ENCODE peak calls at places on chromosomes 4 and X, in eight cellular contexts. N is A549, Z is suprapubic skin, Q is transverse colon, H is K562, O is ovary, T is stomach, L is HepG2. B is an unnamed sample.
A peak's percentile ranks its signal among the peaks of the same experiment; 100 is the strongest.

GRCh38 chr4:90095000-90095399 is 32.2 kb upstream of the CCSER1 start:
- DNase-seq in N (no peak), Z (no peak), Q (no peak), H (no peak), O (no peak), T (no peak), L (no peak), B (no peak)

GRCh38 chrX:31435592-31435991 is 363.8 kb upstream of the FTHL17 start:
- DNase-seq in N (no peak), Z (no peak), Q (peak; percentile 70), H (no peak), O (no peak), T (no peak), L (no peak), B (no peak)

GRCh38 chrX:132592880-132593279 is 104.0 kb upstream of the MBNL3 start:
- DNase-seq in N (no peak), Z (no peak), Q (no peak), H (no peak), O (no peak), T (no peak), L (peak; percentile 39), B (no peak)

GRCh38 chr4:106614446-106614845 is 245.9 kb upstream of the GIMD1 start:
- DNase-seq in N (no peak), Z (no peak), Q (no peak), H (no peak), O (no peak), T (no peak), L (peak; percentile 5), B (no peak)

GRCh38 chr4:80173841-80174240 is 23.5 kb upstream of the PRDM8 start:
- DNase-seq in N (no peak), Z (no peak), Q (no peak), H (no peak), O (no peak), T (no peak), L (no peak), B (no peak)

GRCh38 chrX:140525448-140525847 is 20.6 kb upstream of the SOX3 start:
- DNase-seq in N (no peak), Z (no peak), Q (no peak), H (no peak), O (no peak), T (no peak), L (no peak), B (no peak)

GRCh38 chr4:184804621-184805020 is 21.1 kb downstream of the ACSL1 start:
- DNase-seq in N (no peak), Z (no peak), Q (no peak), H (no peak), O (no peak), T (no peak), L (no peak), B (no peak)

GRCh38 chr4:113436360-113436759 is 325.2 kb downstream of the CAMK2D start:
- DNase-seq in N (no peak), Z (no peak), Q (no peak), H (no peak), O (peak; percentile 21), T (no peak), L (no peak), B (no peak)

GRCh38 chr4:4721636-4722035 is 137.8 kb upstream of the MSX1 start:
- DNase-seq in N (no peak), Z (no peak), Q (no peak), H (no peak), O (no peak), T (no peak), L (no peak), B (no peak)

GRCh38 chrX:112877771-112878173 is 37.1 kb upstream of the AMOT start:
- DNase-seq in N (no peak), Z (no peak), Q (no peak), H (no peak), O (no peak), T (no peak), L (no peak), B (no peak)

GRCh38 chr4:46432923-46433322 is 43.0 kb upstream of the GABRA2 start:
- DNase-seq in N (no peak), Z (no peak), Q (no peak), H (no peak), O (no peak), T (no peak), L (no peak), B (no peak)

GRCh38 chr4:152118108-152118507 is 357.3 kb upstream of the GATB start:
- DNase-seq in N (no peak), Z (no peak), Q (no peak), H (no peak), O (no peak), T (no peak), L (no peak), B (no peak)

GRCh38 chr4:80058740-80059139 is 14.3 kb downstream of the ANTXR2 start:
- DNase-seq in N (no peak), Z (no peak), Q (no peak), H (peak; percentile 63), O (no peak), T (no peak), L (no peak), B (no peak)

GRCh38 chrX:11267311-11267910 is 25.8 kb upstream of the AMELX start:
- DNase-seq in N (no peak), Z (no peak), Q (no peak), H (no peak), O (no peak), T (no peak), L (peak; percentile 0), B (no peak)

GRCh38 chrX:125681507-125681906 is 361.8 kb downstream of the TEX13C start:
- DNase-seq in N (no peak), Z (no peak), Q (no peak), H (no peak), O (no peak), T (no peak), L (no peak), B (no peak)

GRCh38 chr4:173917255-173917960 is 366.1 kb downstream of the FBXO8 start:
- DNase-seq in N (no peak), Z (no peak), Q (no peak), H (no peak), O (no peak), T (no peak), L (no peak), B (no peak)

GRCh38 chr4:6113641-6114040 is 86.7 kb downstream of the JAKMIP1 start:
- DNase-seq in N (no peak), Z (no peak), Q (no peak), H (no peak), O (no peak), T (peak; percentile 15), L (no peak), B (no peak)

GRCh38 chrX:54818221-54818620 is 10.7 kb downstream of the MAGED2 start:
- DNase-seq in N (no peak), Z (no peak), Q (no peak), H (no peak), O (no peak), T (no peak), L (no peak), B (no peak)

GRCh38 chr4:80538276-80538926 is 202.9 kb downstream of the CFAP299 start:
- DNase-seq in N (no peak), Z (no peak), Q (no peak), H (no peak), O (no peak), T (no peak), L (no peak), B (no peak)

GRCh38 chr4:128573781-128574508 is 235.6 kb upstream of the JADE1 start:
- DNase-seq in N (peak; percentile 83), Z (no peak), Q (no peak), H (no peak), O (no peak), T (no peak), L (peak; percentile 70), B (no peak)

GRCh38 chrX:17860811-17861495 is at the start of gene RAI2:
- DNase-seq in N (no peak), Z (peak; percentile 68), Q (peak; percentile 22), H (peak; percentile 8), O (peak; percentile 64), T (peak; percentile 59), L (no peak), B (peak; percentile 72)

GRCh38 chr4:25159837-25160713 is at the start of gene SEPSECS:
- DNase-seq in N (peak; percentile 65), Z (peak; percentile 99), Q (peak; percentile 99), H (peak; percentile 98), O (peak; percentile 99), T (peak; percentile 99), L (peak; percentile 97), B (peak; percentile 99)
- TF ChIP-seq POLR2A in N (peak; percentile 62), Z (peak; percentile 34), Q (peak; percentile 94), H (peak; percentile 96), O (peak; percentile 57), T (no peak), L (peak; percentile 81), B (peak; percentile 79)

GRCh38 chr4:52269761-52270160 is 218.7 kb downstream of the SPATA18 start:
- DNase-seq in N (no peak), Z (no peak), Q (no peak), H (no peak), O (no peak), T (no peak), L (no peak), B (no peak)

GRCh38 chr4:52273885-52274284 is 222.8 kb downstream of the SPATA18 start:
- DNase-seq in N (no peak), Z (no peak), Q (no peak), H (no peak), O (no peak), T (no peak), L (no peak), B (no peak)
- TF ChIP-seq EP300 in N (no peak), Z (no peak), Q (no peak), H (no peak), O (no peak), T (no peak), L (no peak), B (no peak)

GRCh38 chr4:2933566-2934076 is 29.6 kb downstream of the NOP14 start:
- DNase-seq in N (no peak), Z (peak; percentile 83), Q (no peak), H (no peak), O (no peak), T (no peak), L (no peak), B (no peak)
- TF ChIP-seq POLR2A in N (no peak), Z (no peak), Q (no peak), H (no peak), O (no peak), T (no peak), L (no peak), B (no peak)

GRCh38 chr4:169724251-169724650 is 33.5 kb downstream of the HPF1 start:
- DNase-seq in N (no peak), Z (no peak), Q (no peak), H (no peak), O (no peak), T (no peak), L (no peak), B (no peak)

GRCh38 chr4:169727616-169728015 is 30.1 kb downstream of the HPF1 start:
- DNase-seq in N (no peak), Z (no peak), Q (no peak), H (no peak), O (no peak), T (no peak), L (no peak), B (no peak)

GRCh38 chr4:169720529-169720928 is 37.2 kb downstream of the HPF1 start:
- DNase-seq in N (no peak), Z (no peak), Q (no peak), H (no peak), O (no peak), T (no peak), L (no peak), B (no peak)

GRCh38 chr4:169723207-169723606 is 34.5 kb downstream of the HPF1 start:
- DNase-seq in N (no peak), Z (no peak), Q (no peak), H (peak; percentile 40), O (no peak), T (no peak), L (peak; percentile 25), B (no peak)
- TF ChIP-seq EP300 in N (no peak), Z (no peak), Q (no peak), H (no peak), O (no peak), T (no peak), L (no peak), B (no peak)

B was measured in sigmoid colon.